ENCODE peak calls at places on chromosomes 11 and 22, in four cellular contexts. K is K562, U is HepG2, O is GM12878. Z is an unnamed sample.
A peak's percentile ranks its signal among the peaks of the same experiment; 100 is the strongest.

GRCh38 chr11:12288934-12289666 is 88.3 kb upstream of the PARVA start:
- DNase-seq in K (no peak), U (no peak), O (no peak), Z (no peak)

GRCh38 chr11:22795914-22796313 is 33.7 kb downstream of the SVIP start:
- DNase-seq in U (no peak), O (no peak), K (peak; percentile 39), Z (no peak)

GRCh38 chr22:21686193-21686608 is 20.4 kb downstream of the PPIL2 start:
- DNase-seq in O (no peak), K (no peak), U (no peak), Z (no peak)

GRCh38 chr11:3802016-3802790 is 4.8 kb upstream of the NUP98 start:
- DNase-seq in U (no peak), K (no peak), O (no peak), Z (no peak)

GRCh38 chr22:50014053-50014501 is 1.5 kb upstream of the IL17REL start:
- DNase-seq in U (no peak), K (no peak), O (no peak), Z (no peak)

GRCh38 chr11:116605543-116605942 is 167.2 kb downstream of the BUD13 start:
- DNase-seq in K (peak; percentile 63), U (peak; percentile 58), O (no peak), Z (no peak)

GRCh38 chr22:25407859-25408229 is 156.6 kb upstream of the GRK3 start:
- DNase-seq in O (no peak), U (no peak), K (no peak), Z (no peak)

GRCh38 chr11:47052576-47052975 is 116.0 kb downstream of the CSTPP1 start:
- DNase-seq in K (no peak), U (no peak), O (no peak), Z (no peak)

GRCh38 chr11:93939084-93939780 is 81.9 kb upstream of the HEPHL1 start:
- DNase-seq in K (no peak), U (no peak), O (no peak), Z (no peak)

GRCh38 chr11:7892059-7892699 is 38.9 kb downstream of the OR10A6 start:
- DNase-seq in U (no peak), O (no peak), K (no peak), Z (no peak)

GRCh38 chr22:50505776-50506610 is 1.5 kb downstream of the LMF2 start:
- DNase-seq in K (no peak), U (no peak), O (no peak), Z (no peak)

GRCh38 chr11:118870396-118871343 is 13.0 kb upstream of the CXCR5 start:
- DNase-seq in O (peak; percentile 57), U (peak; percentile 28), K (no peak), Z (no peak)

GRCh38 chr11:350723-351255 is 18.5 kb upstream of the B4GALNT4 start:
- DNase-seq in O (peak; percentile 78), K (no peak), U (no peak), Z (no peak)

DNA sequence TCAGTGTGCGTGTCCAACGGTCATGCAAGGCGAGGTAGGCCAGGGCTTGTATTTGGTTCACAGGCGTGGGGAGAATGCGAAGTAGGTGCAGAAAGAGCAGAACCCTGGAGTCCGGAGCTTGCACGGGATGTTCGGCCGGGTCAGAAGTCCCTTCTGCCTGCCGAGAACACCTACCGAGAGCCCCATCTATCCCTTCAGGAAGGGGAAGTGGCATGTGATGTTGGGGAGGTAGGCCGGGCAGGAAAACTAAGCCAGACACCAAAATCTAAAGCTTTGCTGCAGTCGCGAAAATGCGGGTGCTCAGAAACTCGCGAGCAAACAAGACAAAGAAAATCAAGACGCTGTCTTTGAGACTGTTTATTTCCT is 435 bp upstream of the TAF6L start:
- DNase-seq in K (peak; percentile 10), U (peak; percentile 24), O (no peak), Z (no peak)
- TF ChIP-seq POLR2AphosphoS2 in K (no peak), U (no peak), O (no peak), Z (no peak)

GRCh38 chr11:95584180-95584579 is 205.4 kb downstream of the FAM76B start:
- DNase-seq in U (no peak), K (no peak), O (no peak), Z (no peak)
- TF ChIP-seq KDM1A in U (no peak), K (no peak), O (no peak), Z (no peak)

DNA sequence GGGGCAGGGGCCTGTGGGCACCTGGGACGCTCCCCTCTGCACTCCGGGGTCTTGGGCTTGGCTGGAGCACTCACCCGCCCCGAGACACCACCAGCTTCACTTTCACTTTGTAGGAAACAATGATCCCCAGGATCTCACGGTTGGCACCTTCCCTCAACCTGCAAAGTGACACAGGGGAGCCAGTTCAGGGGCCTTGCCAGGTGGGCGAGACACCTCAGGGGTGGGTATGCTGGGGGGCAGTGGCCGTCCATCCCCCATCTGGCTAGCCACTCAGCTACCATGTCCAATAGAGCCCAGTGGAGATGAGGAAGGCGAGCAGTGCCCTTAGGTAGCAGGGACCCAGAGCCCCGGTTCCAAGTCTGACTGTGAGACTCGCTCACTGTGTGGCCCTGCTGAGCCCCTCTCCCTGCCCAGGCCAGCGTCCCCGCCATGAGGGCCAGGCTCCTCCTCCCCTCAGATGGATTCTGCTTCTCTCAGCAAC is 32.3 kb downstream of the TPBGL start:
- DNase-seq in U (no peak), K (no peak), O (no peak), Z (no peak)
- TF ChIP-seq JUNB in U (no peak), K (no peak), O (no peak), Z (no peak)

DNA sequence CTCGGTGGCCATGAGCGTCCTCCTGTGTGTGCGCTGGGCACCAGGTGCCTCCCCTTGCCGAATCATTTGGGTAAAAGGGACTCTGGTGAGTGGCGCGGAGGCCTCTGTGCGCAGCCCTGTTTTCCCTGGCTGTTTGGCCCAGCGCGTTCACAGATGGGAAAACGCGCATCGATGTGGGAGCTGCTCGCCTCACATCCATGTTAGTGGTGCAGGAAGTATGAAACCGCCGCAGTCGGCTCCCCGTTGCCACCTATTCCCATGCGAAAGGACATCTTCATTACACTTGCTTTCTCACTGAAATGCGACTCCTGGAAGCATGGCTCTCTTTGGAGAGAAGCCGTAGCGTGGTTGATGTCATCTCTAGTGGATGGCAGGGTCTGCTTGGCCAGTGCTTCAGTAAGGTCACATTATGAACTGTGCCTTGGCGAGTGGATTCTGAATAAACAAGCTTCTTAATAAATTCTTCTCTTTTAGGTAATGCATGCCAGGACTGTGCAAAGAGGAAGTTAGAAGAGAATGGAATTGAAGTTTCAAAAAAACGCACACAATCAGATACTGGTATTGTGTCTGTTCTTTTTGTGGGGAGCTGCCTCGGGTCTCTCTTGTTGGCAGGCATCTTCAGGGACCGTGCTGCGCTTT is 26.2 kb downstream of the FAM118A start:
- DNase-seq in O (no peak), K (no peak), U (no peak), Z (no peak)
- TF ChIP-seq POLR2AphosphoS2 in O (no peak), K (no peak), U (no peak), Z (no peak)

DNA sequence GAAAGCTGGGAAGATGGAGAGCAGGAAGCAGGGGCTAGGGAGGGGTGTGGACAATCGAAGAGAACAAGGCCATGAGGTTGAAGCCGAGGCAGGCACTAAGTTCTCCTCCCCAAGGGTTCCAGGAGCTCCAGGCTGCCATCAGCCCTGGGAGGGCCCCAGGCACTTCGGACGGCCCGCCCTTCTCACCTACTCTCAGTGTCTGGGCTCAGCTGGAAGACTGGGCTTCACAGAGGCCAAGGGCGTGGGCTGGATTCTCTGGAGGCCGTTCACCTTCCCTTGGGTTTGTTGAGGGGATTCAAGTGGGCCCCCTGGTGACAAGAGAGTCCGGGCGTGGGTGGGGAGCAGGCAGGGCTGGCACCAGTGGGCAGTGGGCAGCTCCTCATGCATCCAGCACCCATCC is 74.5 kb downstream of the RTL6 start:
- DNase-seq in U (no peak), O (no peak), K (no peak), Z (no peak)
- TF ChIP-seq KDM1A in U (no peak), O (no peak), K (no peak), Z (no peak)

GRCh38 chr11:100889758-100890157 is 202.7 kb downstream of the ARHGAP42 start:
- DNase-seq in K (no peak), O (no peak), U (no peak), Z (no peak)

GRCh38 chr11:100887659-100888058 is 200.6 kb downstream of the ARHGAP42 start:
- DNase-seq in K (no peak), U (no peak), O (no peak), Z (no peak)

GRCh38 chr11:100892886-100893285 is 205.8 kb downstream of the ARHGAP42 start:
- DNase-seq in K (no peak), O (no peak), U (no peak), Z (no peak)

GRCh38 chr11:100888836-100889235 is 201.7 kb downstream of the ARHGAP42 start:
- DNase-seq in O (no peak), K (no peak), U (no peak), Z (no peak)

DNA sequence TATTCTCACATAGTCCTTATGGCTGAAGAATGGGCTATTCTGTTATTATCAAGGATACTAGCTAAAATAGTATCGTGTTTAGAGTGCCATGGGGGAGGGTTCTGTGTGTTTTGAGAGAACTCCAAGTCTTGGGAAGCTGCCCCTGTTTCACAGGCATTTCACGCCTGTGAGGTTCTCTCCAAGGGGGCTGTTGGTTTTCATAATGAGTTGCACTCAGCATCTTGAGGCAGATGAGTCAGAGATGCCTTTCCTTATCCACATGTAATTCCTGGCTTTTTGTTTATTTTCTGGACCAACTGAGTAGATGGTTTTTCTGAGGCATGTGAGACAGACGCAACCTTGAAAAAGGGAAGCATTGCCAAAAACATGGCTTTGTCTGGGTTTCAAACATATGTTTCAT is 203.7 kb downstream of the ARHGAP42 start:
- DNase-seq in U (no peak), K (no peak), O (no peak), Z (no peak)
- TF ChIP-seq JUNB in U (no peak), K (no peak), O (no peak), Z (no peak)

GRCh38 chr11:58805065-58805464 is 39.4 kb downstream of the GLYATL2 start:
- DNase-seq in O (no peak), U (no peak), K (no peak), Z (no peak)
- TF ChIP-seq POLR2AphosphoS2 in O (no peak), U (no peak), K (no peak), Z (no peak)

GRCh38 chr11:27698872-27699241 is 1.4 kb downstream of the BDNF start:
- DNase-seq in K (peak; percentile 81), U (peak; percentile 43), O (peak; percentile 23), Z (peak; percentile 88)
- TF ChIP-seq KDM1A in K (no peak), U (no peak), O (no peak), Z (no peak)

GRCh38 chr11:104225047-104225446 is 61.1 kb upstream of the PDGFD start:
- DNase-seq in U (no peak), O (no peak), K (no peak), Z (no peak)
- TF ChIP-seq JUNB in U (no peak), O (no peak), K (no peak), Z (no peak)

Z was measured in A549.